ENCODE peak calls at places on chromosomes 3 and 15, in five cellular contexts. J, B, O, Q and R are unnamed samples.

GRCh38 chr15:65197337-65197645 is 12.1 kb upstream of the CLPX start:
- DNase-seq in J (no peak), B (no peak), O (no peak), Q (no peak), R (no peak)

GRCh38 chr3:105293441-105293840 is 73.3 kb upstream of the ALCAM start:
- DNase-seq in J (no peak), B (no peak), O (no peak), Q (no peak), R (no peak)

GRCh38 chr3:29552036-29552435 is 271.2 kb downstream of the RBMS3 start:
- DNase-seq in J (no peak), B (no peak), O (no peak), Q (no peak), R (no peak)

GRCh38 chr15:47384316-47384715 is 333.0 kb upstream of the SEMA6D start:
- DNase-seq in J (no peak), B (no peak), O (peak; percentile 3), Q (peak; percentile 64), R (no peak)

GRCh38 chr3:179260949-179261765 is 10.2 kb upstream of the KCNMB3 start:
- DNase-seq in J (peak; percentile 87), B (peak; percentile 95), O (peak; percentile 80), Q (peak; percentile 77), R (peak; percentile 80)

GRCh38 chr3:97821413-97821809 is 400 bp upstream of the CRYBG3 start:
- DNase-seq in J (peak; percentile 65), B (peak; percentile 90), O (no peak), Q (peak; percentile 62), R (peak; percentile 35)

GRCh38 chr15:76239786-76240185 is 71.5 kb downstream of the ETFA start:
- DNase-seq in J (no peak), B (no peak), O (no peak), Q (no peak), R (no peak)

GRCh38 chr15:75729304-75730069 is 16.8 kb upstream of the CSPG4 start:
- DNase-seq in J (no peak), B (peak; percentile 64), O (no peak), Q (no peak), R (no peak)

GRCh38 chr3:124351430-124352142 is 359.7 kb upstream of the ROPN1 start:
- DNase-seq in J (no peak), B (no peak), O (peak; percentile 46), Q (peak; percentile 69), R (no peak)

GRCh38 chr3:129756871-129757270 is 136.6 kb downstream of the TMCC1 start:
- DNase-seq in J (no peak), B (no peak), O (no peak), Q (no peak), R (no peak)

GRCh38 chr15:76582550-76582949 is 246.0 kb downstream of the ISL2 start:
- DNase-seq in J (no peak), B (no peak), O (no peak), Q (no peak), R (no peak)

GRCh38 chr3:195003006-195003892 is 267.7 kb downstream of the XXYLT1 start:
- DNase-seq in J (no peak), B (no peak), O (peak; percentile 98), Q (no peak), R (no peak)

GRCh38 chr15:36742696-36743095 is 163.3 kb downstream of the CDIN1 start:
- DNase-seq in J (no peak), B (no peak), O (no peak), Q (no peak), R (no peak)

GRCh38 chr3:158573714-158574113 is 2.7 kb downstream of the MLF1 start:
- DNase-seq in J (no peak), B (no peak), O (peak; percentile 8), Q (no peak), R (no peak)

GRCh38 chr3:14602006-14602803 is 49.4 kb upstream of the CCDC174 start:
- DNase-seq in J (no peak), B (no peak), O (no peak), Q (no peak), R (no peak)

GRCh38 chr3:106092792-106093191 is 224.0 kb upstream of the CBLB start:
- DNase-seq in J (no peak), B (no peak), O (no peak), Q (no peak), R (no peak)

GRCh38 chr15:67183443-67184169 is 70.9 kb downstream of the AAGAB start:
- DNase-seq in J (no peak), B (no peak), O (no peak), Q (no peak), R (peak; percentile 8)

GRCh38 chr3:118987466-118987865 is 47.2 kb downstream of the IGSF11 start:
- DNase-seq in J (peak; percentile 18), B (no peak), O (no peak), Q (no peak), R (peak; percentile 82)

GRCh38 chr15:96398769-96399168 is 68.3 kb downstream of the NR2F2 start:
- DNase-seq in J (no peak), B (no peak), O (no peak), Q (no peak), R (no peak)

GRCh38 chr15:48992096-48992495 is 28.4 kb upstream of the SHC4 start:
- DNase-seq in J (no peak), B (no peak), O (no peak), Q (no peak), R (no peak)

GRCh38 chr3:21894459-21895083 is 143.6 kb upstream of the ZNF385D start:
- DNase-seq in J (no peak), B (no peak), O (peak; percentile 16), Q (peak; percentile 37), R (no peak)

GRCh38 chr3:46215810-46216414 is 7.8 kb upstream of the CCR1 start:
- DNase-seq in J (no peak), B (no peak), O (no peak), Q (no peak), R (no peak)

GRCh38 chr3:106759686-106760085 is 617.6 kb upstream of the CCDC54 start:
- DNase-seq in J (no peak), B (no peak), O (no peak), Q (no peak), R (no peak)

GRCh38 chr15:33086500-33087141 is 107.9 kb downstream of the FMN1 start:
- DNase-seq in J (no peak), B (no peak), O (peak; percentile 57), Q (peak; percentile 59), R (no peak)

GRCh38 chr3:73525591-73525990 is 99.2 kb downstream of the PDZRN3 start:
- DNase-seq in J (no peak), B (no peak), O (no peak), Q (no peak), R (no peak)

GRCh38 chr15:62795171-62795570 is 247.4 kb upstream of the TPM1 start:
- DNase-seq in J (no peak), B (no peak), O (no peak), Q (no peak), R (no peak)

GRCh38 chr15:68587769-68588385 is 9.1 kb downstream of the CORO2B start:
- DNase-seq in J (no peak), B (peak; percentile 14), O (no peak), Q (no peak), R (no peak)

GRCh38 chr15:66800584-66801235 is 98.7 kb downstream of the SMAD6 start:
- DNase-seq in J (no peak), B (no peak), O (no peak), Q (no peak), R (no peak)

GRCh38 chr15:31471731-31472430 is 145.2 kb downstream of the KLF13 start:
- DNase-seq in J (no peak), B (no peak), O (no peak), Q (no peak), R (no peak)

GRCh38 chr15:47473857-47474256 is 243.4 kb upstream of the SEMA6D start:
- DNase-seq in J (no peak), B (no peak), O (no peak), Q (no peak), R (peak; percentile 60)

GRCh38 chr3:43537206-43537605 is 84.6 kb downstream of the ANO10 start:
- DNase-seq in J (no peak), B (no peak), O (no peak), Q (peak; percentile 10), R (no peak)

GRCh38 chr15:93038064-93038705 is 50.8 kb downstream of the RGMA start:
- DNase-seq in J (no peak), B (peak; percentile 32), O (no peak), Q (no peak), R (peak; percentile 17)

GRCh38 chr15:93035092-93035915 is 53.7 kb downstream of the RGMA start:
- DNase-seq in J (no peak), B (peak; percentile 32), O (no peak), Q (no peak), R (peak; percentile 29)

GRCh38 chr15:93035953-93036810 is 52.8 kb downstream of the RGMA start:
- DNase-seq in J (no peak), B (peak; percentile 84), O (peak; percentile 82), Q (peak; percentile 61), R (no peak)

GRCh38 chr15:93037341-93038063 is 51.5 kb downstream of the RGMA start:
- DNase-seq in J (peak; percentile 53), B (peak; percentile 85), O (peak; percentile 99), Q (peak; percentile 25), R (no peak)

GRCh38 chr15:93036922-93037321 is 52.1 kb downstream of the RGMA start:
- DNase-seq in J (no peak), B (peak; percentile 66), O (no peak), Q (no peak), R (no peak)
- H3K4me3 ChIP-seq in J (no peak overlapping the region), B (no peak overlapping the region), O (no peak overlapping the region), Q (no peak overlapping the region), R (no peak overlapping the region)

GRCh38 chr15:40951764-40952163 is 1.5 kb upstream of the CHAC1 start:
- DNase-seq in J (no peak), B (no peak), O (no peak), Q (no peak), R (no peak)
- H3K4me3 ChIP-seq in J (no peak overlapping the region), B (no peak overlapping the region), O (no peak overlapping the region), Q (no peak overlapping the region), R (no peak overlapping the region)

GRCh38 chr3:99545941-99546580 is 92.3 kb upstream of the COL8A1 start:
- DNase-seq in J (no peak), B (no peak), O (no peak), Q (no peak), R (no peak)
- H3K4me3 ChIP-seq in J (no peak overlapping the region), B (no peak overlapping the region), O (no peak overlapping the region), Q (no peak overlapping the region), R (no peak overlapping the region)

GRCh38 chr15:40941078-40941527 is 12.0 kb downstream of the DLL4 start:
- DNase-seq in J (no peak), B (no peak), O (no peak), Q (no peak), R (no peak)
- H3K4me3 ChIP-seq in J (no peak overlapping the region), B (peak overlapping the region; percentile 35), O (peak overlapping the region; percentile 25), Q (peak overlapping the region; percentile 39), R (peak overlapping the region; percentile 28)

GRCh38 chr3:136728918-136729317 is 23.3 kb downstream of the STAG1 start:
- DNase-seq in J (no peak), B (no peak), O (no peak), Q (no peak), R (no peak)
- H3K4me3 ChIP-seq in J (no peak overlapping the region), B (no peak overlapping the region), O (no peak overlapping the region), Q (no peak overlapping the region), R (no peak overlapping the region)